ENCODE peak calls at places on chromosome 21, in seven cellular contexts. F, Q, R, N, G, K and Z are unnamed samples.

GRCh38 chr21:41758550-41758949 is 8.3 kb downstream of the RIPK4 start:
- DNase-seq in F (no peak), Q (no peak), R (no peak), N (no peak), G (no peak), K (no peak), Z (no peak)

GRCh38 chr21:33455858-33456446 is 23.8 kb downstream of the TMEM50B start:
- DNase-seq in F (no peak), Q (no peak), R (no peak), N (no peak), G (no peak), K (no peak), Z (no peak)

GRCh38 chr21:45055861-45056260 is 18.5 kb upstream of the ADARB1 start:
- DNase-seq in F (no peak), Q (no peak), R (no peak), N (no peak), G (no peak), K (no peak), Z (no peak)

GRCh38 chr21:25974937-25975336 is 195.6 kb downstream of the APP start:
- DNase-seq in F (no peak), Q (no peak), R (no peak), N (no peak), G (no peak), K (no peak), Z (no peak)

GRCh38 chr21:45443595-45444181 is 38.7 kb downstream of the COL18A1 start:
- DNase-seq in F (peak; percentile 67), Q (peak; percentile 16), R (no peak), N (no peak), G (peak; percentile 4), K (no peak), Z (peak; percentile 19)

GRCh38 chr21:32136546-32136945 is 142.3 kb downstream of the MIS18A start:
- DNase-seq in F (no peak), Q (no peak), R (no peak), N (no peak), G (no peak), K (no peak), Z (no peak)

GRCh38 chr21:39867198-39867650 is at the start of gene PCP4:
- DNase-seq in F (peak; percentile 68), Q (no peak), R (peak; percentile 59), N (no peak), G (peak; percentile 31), K (peak; percentile 78), Z (peak; percentile 62)

GRCh38 chr21:44441581-44442265 is 13.6 kb upstream of the LRRC3 start:
- DNase-seq in F (no peak), Q (no peak), R (peak; percentile 30), N (no peak), G (peak; percentile 10), K (no peak), Z (no peak)

GRCh38 chr21:32494946-32495703 is 82.6 kb downstream of the EVA1C start:
- DNase-seq in F (no peak), Q (no peak), R (no peak), N (no peak), G (no peak), K (no peak), Z (peak; percentile 27)

GRCh38 chr21:38958940-38959685 is 153.4 kb downstream of the ETS2 start:
- DNase-seq in F (no peak), Q (peak; percentile 38), R (no peak), N (no peak), G (peak; percentile 24), K (no peak), Z (peak; percentile 38)

GRCh38 chr21:37912616-37913015 is 3.6 kb downstream of the KCNJ6 start:
- DNase-seq in F (no peak), Q (no peak), R (no peak), N (no peak), G (no peak), K (no peak), Z (no peak)

GRCh38 chr21:35136586-35137254 is 87.6 kb upstream of the RUNX1 start:
- DNase-seq in F (no peak), Q (no peak), R (no peak), N (no peak), G (no peak), K (no peak), Z (no peak)

GRCh38 chr21:42466700-42467612 is 29.1 kb downstream of the RSPH1 start:
- DNase-seq in F (peak; percentile 23), Q (no peak), R (no peak), N (no peak), G (no peak), K (peak; percentile 45), Z (peak; percentile 51)

GRCh38 chr21:27244356-27244755 is 277.5 kb upstream of the ADAMTS5 start:
- DNase-seq in F (no peak), Q (no peak), R (no peak), N (no peak), G (no peak), K (no peak), Z (no peak)

GRCh38 chr21:41561701-41562100 is 53.7 kb upstream of the TMPRSS2 start:
- DNase-seq in F (no peak), Q (no peak), R (no peak), N (no peak), G (no peak), K (no peak), Z (no peak)

GRCh38 chr21:39348040-39348354 is 891 bp downstream of the HMGN1 start:
- DNase-seq in F (no peak), Q (no peak), R (no peak), N (no peak), G (no peak), K (no peak), Z (no peak)

GRCh38 chr21:45986316-45987051 is 4.9 kb downstream of the COL6A1 start:
- DNase-seq in F (no peak), Q (no peak), R (no peak), N (no peak), G (no peak), K (no peak), Z (peak; percentile 3)

GRCh38 chr21:28237661-28238060 is 755.0 kb downstream of the LTN1 start:
- DNase-seq in F (no peak), Q (no peak), R (no peak), N (no peak), G (no peak), K (no peak), Z (no peak)

GRCh38 chr21:41891132-41891531 is 12.0 kb upstream of the PRDM15 start:
- DNase-seq in F (no peak), Q (no peak), R (no peak), N (no peak), G (no peak), K (no peak), Z (no peak)

GRCh38 chr21:42663860-42664535 is 10.6 kb downstream of the PDE9A start:
- DNase-seq in F (no peak), Q (no peak), R (no peak), N (no peak), G (no peak), K (no peak), Z (no peak)

GRCh38 chr21:27771938-27772505 is 805.1 kb upstream of the ADAMTS5 start:
- DNase-seq in F (no peak), Q (no peak), R (no peak), N (no peak), G (no peak), K (no peak), Z (no peak)

GRCh38 chr21:41167348-41168342 is at the start of gene BACE2:
- DNase-seq in F (no peak), Q (peak; percentile 7), R (peak; percentile 79), N (peak; percentile 21), G (peak; percentile 83), K (peak; percentile 76), Z (peak; percentile 52)

DNA sequence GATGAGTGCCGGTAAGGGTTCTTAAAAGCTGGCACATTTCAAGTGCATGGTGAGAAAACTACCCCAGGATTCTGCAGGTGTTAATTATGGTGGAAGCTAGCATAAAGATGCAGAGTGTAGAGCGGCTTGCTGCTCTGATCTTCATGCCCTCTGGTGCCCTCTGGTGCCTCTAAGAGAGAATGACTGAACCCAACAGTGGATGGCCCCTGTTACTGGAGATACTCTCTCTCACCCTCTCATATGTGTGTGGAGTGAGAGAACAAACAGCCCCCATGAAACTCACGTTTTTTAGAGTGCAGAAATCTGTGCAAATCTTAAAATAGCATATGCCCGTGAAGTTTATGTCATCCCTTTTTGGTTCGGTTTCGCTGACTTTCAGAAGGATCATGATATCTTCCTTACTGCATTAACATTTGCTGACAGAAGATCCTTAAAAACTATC is 90.0 kb downstream of the GRIK1 start:
- DNase-seq in F (peak; percentile 62), Q (peak; percentile 27), R (no peak), N (peak; percentile 15), G (no peak), K (peak; percentile 74), Z (peak; percentile 61)
- TF ChIP-seq CTCF in F (peak; percentile 73), Q (peak; percentile 73), R (peak; percentile 70), N (peak; percentile 90), G (peak; percentile 63), K (peak; percentile 87), Z (peak; percentile 67)

GRCh38 chr21:36694593-36695282 is 4.2 kb upstream of the SIM2 start:
- DNase-seq in F (no peak), Q (no peak), R (no peak), N (no peak), G (no peak), K (no peak), Z (no peak)
- TF ChIP-seq CTCF in F (no peak), Q (no peak), R (no peak), N (no peak), G (no peak), K (no peak), Z (no peak)

DNA sequence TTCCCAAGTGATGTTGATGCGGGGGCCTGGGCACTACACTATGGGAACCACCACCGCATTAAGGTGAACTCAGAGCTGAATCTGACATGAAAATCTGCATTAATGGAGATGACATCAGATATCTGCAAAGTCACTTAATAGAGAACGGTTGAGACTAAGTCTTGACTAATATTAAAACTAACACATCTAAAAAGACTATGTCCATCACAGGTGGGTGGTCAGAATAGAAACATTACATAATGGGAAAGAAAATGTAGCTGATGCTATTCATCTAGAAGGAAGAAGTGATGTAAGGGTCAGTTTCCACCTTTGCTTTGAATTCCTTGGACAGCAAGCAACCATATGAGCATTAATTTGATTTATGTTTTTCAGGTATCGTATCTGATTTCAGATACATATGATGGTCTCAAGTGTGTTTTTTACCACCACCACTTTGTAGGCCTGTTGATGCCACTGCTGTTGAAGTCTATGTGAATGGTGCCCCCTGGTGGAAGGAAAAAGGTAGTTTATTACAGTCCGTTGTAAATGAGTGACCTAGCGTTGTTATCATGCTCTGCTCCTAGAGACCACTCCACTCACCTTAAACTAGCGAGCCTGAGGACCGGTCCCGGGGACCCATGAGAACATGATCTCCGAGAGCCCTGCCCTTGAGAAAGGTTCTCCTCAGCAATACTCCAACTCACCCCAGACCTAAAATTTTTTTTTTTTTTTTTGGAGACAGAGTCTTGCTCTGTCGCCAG is 73.5 kb downstream of the BACH1 start:
- DNase-seq in F (peak; percentile 38), Q (peak; percentile 50), R (no peak), N (peak; percentile 66), G (no peak), K (peak; percentile 84), Z (peak; percentile 66)
- TF ChIP-seq CTCF in F (peak; percentile 85), Q (peak; percentile 42), R (peak; percentile 74), N (peak; percentile 70), G (peak; percentile 83), K (peak; percentile 63), Z (peak; percentile 76)

DNA sequence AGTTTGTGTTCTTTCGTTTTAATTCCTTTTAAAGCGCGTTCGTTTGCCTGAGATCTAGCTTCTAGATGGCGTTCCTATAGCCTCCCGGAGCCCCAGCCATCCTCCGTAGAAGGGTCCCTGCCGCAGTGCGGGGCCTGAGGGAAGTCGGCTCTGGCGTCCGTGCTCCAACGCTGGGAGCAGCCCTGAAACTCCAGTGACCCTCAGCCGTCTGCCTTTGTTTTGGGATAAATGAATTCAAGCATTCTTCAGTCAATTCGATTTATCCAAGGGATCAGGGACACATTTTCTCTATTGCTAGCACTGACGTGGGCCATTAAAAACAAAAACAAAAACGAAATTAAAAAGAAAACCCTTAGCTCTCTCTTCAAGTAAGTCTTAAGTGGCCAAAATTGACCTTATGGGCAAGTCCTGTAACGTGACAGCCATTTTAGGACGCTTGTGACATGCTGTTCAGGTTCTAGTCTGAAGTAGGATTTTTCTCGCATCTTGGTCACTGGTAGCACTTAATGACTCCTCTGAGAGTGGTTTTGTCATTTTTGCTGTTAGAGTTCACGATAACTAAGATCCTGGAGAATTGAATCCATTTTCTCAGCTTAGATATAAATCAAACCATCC is 757 bp upstream of the HSPA13 start:
- DNase-seq in F (no peak), Q (no peak), R (no peak), N (no peak), G (no peak), K (no peak), Z (peak; percentile 5)
- TF ChIP-seq CTCF in F (no peak), Q (no peak), R (no peak), N (peak; percentile 20), G (no peak), K (no peak), Z (no peak)